ENCODE peak calls at places on chromosome 4, in six cellular contexts. One of them, this sample, is unnamed. For H3K27me3 and H3K4me1, the result is how much of the 10 kb centered on the place peaks cover.

GRCh38 chr4:3224971-3225850 is 23.7 kb upstream of the MSANTD1 start:
- DNase-seq in pancreas: no peak
- DNase-seq in NT2/D1: no peak
- DNase-seq in GM23248: no peak
- DNase-seq in naive thymus-derived CD4-positive, alpha-beta T cell: no peak
- DNase-seq in aorta: peak
- DNase-seq in this sample: peak

GRCh38 chr4:17511041-17511949 is 595 bp downstream of the QDPR start:
- DNase-seq in GM23248: peak
- DNase-seq in NT2/D1: no peak
- DNase-seq in naive thymus-derived CD4-positive, alpha-beta T cell: no peak
- DNase-seq in aorta: peak
- DNase-seq in pancreas: peak
- DNase-seq in this sample: peak

GRCh38 chr4:179855471-179855870 is 2387.7 kb upstream of the TENM3 start:
- DNase-seq in NT2/D1: no peak
- DNase-seq in pancreas: no peak
- DNase-seq in naive thymus-derived CD4-positive, alpha-beta T cell: no peak
- DNase-seq in aorta: no peak
- DNase-seq in GM23248: no peak
- DNase-seq in this sample: no peak

GRCh38 chr4:88757067-88757466 is 59.4 kb upstream of the NAP1L5 start:
- DNase-seq in aorta: no peak
- DNase-seq in NT2/D1: no peak
- DNase-seq in pancreas: no peak
- DNase-seq in GM23248: no peak
- DNase-seq in naive thymus-derived CD4-positive, alpha-beta T cell: no peak
- DNase-seq in this sample: no peak

GRCh38 chr4:165131247-165131832 is 18.7 kb upstream of the TMEM192 start:
- DNase-seq in pancreas: peak
- DNase-seq in aorta: no peak
- DNase-seq in naive thymus-derived CD4-positive, alpha-beta T cell: peak
- DNase-seq in GM23248: peak
- DNase-seq in NT2/D1: peak
- DNase-seq in this sample: peak

GRCh38 chr4:89486042-89486441 is 178.4 kb upstream of the GPRIN3 start:
- DNase-seq in pancreas: no peak
- DNase-seq in naive thymus-derived CD4-positive, alpha-beta T cell: no peak
- DNase-seq in aorta: no peak
- DNase-seq in GM23248: peak
- DNase-seq in NT2/D1: no peak
- DNase-seq in this sample: no peak

GRCh38 chr4:116724249-116724648 is 361.1 kb downstream of the TRAM1L1 start:
- DNase-seq in NT2/D1: no peak
- DNase-seq in naive thymus-derived CD4-positive, alpha-beta T cell: no peak
- DNase-seq in GM23248: no peak
- DNase-seq in aorta: no peak
- DNase-seq in pancreas: no peak
- DNase-seq in this sample: no peak

GRCh38 chr4:153618831-153619230 is 65.2 kb upstream of the TLR2 start:
- DNase-seq in NT2/D1: no peak
- DNase-seq in GM23248: no peak
- DNase-seq in naive thymus-derived CD4-positive, alpha-beta T cell: no peak
- DNase-seq in aorta: no peak
- DNase-seq in pancreas: no peak
- DNase-seq in this sample: no peak

GRCh38 chr4:189136462-189136861 is 804.2 kb upstream of the FRG1 start:
- DNase-seq in NT2/D1: no peak
- DNase-seq in pancreas: no peak
- DNase-seq in GM23248: no peak
- DNase-seq in naive thymus-derived CD4-positive, alpha-beta T cell: no peak
- DNase-seq in aorta: no peak
- DNase-seq in this sample: no peak

GRCh38 chr4:139188648-139189416 is 11.8 kb upstream of the ELF2 start:
- DNase-seq in NT2/D1: no peak
- DNase-seq in aorta: no peak
- DNase-seq in pancreas: no peak
- DNase-seq in GM23248: no peak
- DNase-seq in naive thymus-derived CD4-positive, alpha-beta T cell: no peak
- DNase-seq in this sample: no peak

GRCh38 chr4:152817331-152817730 is 37.6 kb downstream of the ARFIP1 start:
- DNase-seq in aorta: no peak
- DNase-seq in NT2/D1: no peak
- DNase-seq in pancreas: no peak
- DNase-seq in naive thymus-derived CD4-positive, alpha-beta T cell: no peak
- DNase-seq in GM23248: peak
- DNase-seq in this sample: no peak

GRCh38 chr4:43718369-43718768 is 730.2 kb downstream of the KCTD8 start:
- DNase-seq in aorta: no peak
- DNase-seq in NT2/D1: no peak
- DNase-seq in pancreas: no peak
- DNase-seq in naive thymus-derived CD4-positive, alpha-beta T cell: no peak
- DNase-seq in GM23248: no peak
- DNase-seq in this sample: no peak

GRCh38 chr4:113901994-113902787 is 77.3 kb downstream of the ARSJ start:
- DNase-seq in naive thymus-derived CD4-positive, alpha-beta T cell: peak
- DNase-seq in GM23248: no peak
- DNase-seq in pancreas: peak
- DNase-seq in aorta: no peak
- DNase-seq in NT2/D1: no peak
- DNase-seq in this sample: no peak

GRCh38 chr4:10018818-10019438 is 2.4 kb downstream of the SLC2A9 start:
- DNase-seq in pancreas: peak
- DNase-seq in aorta: peak
- DNase-seq in NT2/D1: peak
- DNase-seq in naive thymus-derived CD4-positive, alpha-beta T cell: peak
- DNase-seq in GM23248: peak
- DNase-seq in this sample: peak

GRCh38 chr4:127997534-127998388 is 32.6 kb downstream of the ABHD18 start:
- DNase-seq in NT2/D1: no peak
- DNase-seq in naive thymus-derived CD4-positive, alpha-beta T cell: no peak
- DNase-seq in aorta: no peak
- DNase-seq in pancreas: no peak
- DNase-seq in GM23248: peak
- DNase-seq in this sample: no peak

GRCh38 chr4:14434916-14435315 is 567.4 kb upstream of the CPEB2 start:
- DNase-seq in naive thymus-derived CD4-positive, alpha-beta T cell: no peak
- DNase-seq in pancreas: no peak
- DNase-seq in GM23248: no peak
- DNase-seq in NT2/D1: no peak
- DNase-seq in aorta: no peak
- DNase-seq in this sample: no peak

GRCh38 chr4:63663870-63664269 is 745.4 kb downstream of the TECRL start:
- DNase-seq in pancreas: no peak
- DNase-seq in naive thymus-derived CD4-positive, alpha-beta T cell: no peak
- DNase-seq in NT2/D1: no peak
- DNase-seq in aorta: no peak
- DNase-seq in GM23248: no peak
- DNase-seq in this sample: no peak

GRCh38 chr4:823093-823760 is 2.7 kb downstream of the CPLX1 start:
- DNase-seq in naive thymus-derived CD4-positive, alpha-beta T cell: no peak
- DNase-seq in aorta: no peak
- DNase-seq in GM23248: no peak
- DNase-seq in NT2/D1: no peak
- DNase-seq in pancreas: no peak
- DNase-seq in this sample: no peak

GRCh38 chr4:823761-824460 is 2.0 kb downstream of the CPLX1 start:
- DNase-seq in NT2/D1: no peak
- DNase-seq in naive thymus-derived CD4-positive, alpha-beta T cell: no peak
- DNase-seq in GM23248: no peak
- DNase-seq in aorta: peak
- DNase-seq in pancreas: no peak
- DNase-seq in this sample: no peak

GRCh38 chr4:821631-822030 is 4.3 kb downstream of the CPLX1 start:
- DNase-seq in naive thymus-derived CD4-positive, alpha-beta T cell: no peak
- DNase-seq in NT2/D1: no peak
- DNase-seq in GM23248: no peak
- DNase-seq in pancreas: no peak
- DNase-seq in aorta: peak
- DNase-seq in this sample: no peak

GRCh38 chr4:821181-821591 is 4.7 kb downstream of the CPLX1 start:
- DNase-seq in naive thymus-derived CD4-positive, alpha-beta T cell: no peak
- DNase-seq in pancreas: no peak
- DNase-seq in aorta: peak
- DNase-seq in GM23248: no peak
- DNase-seq in NT2/D1: no peak
- DNase-seq in this sample: no peak

DNA sequence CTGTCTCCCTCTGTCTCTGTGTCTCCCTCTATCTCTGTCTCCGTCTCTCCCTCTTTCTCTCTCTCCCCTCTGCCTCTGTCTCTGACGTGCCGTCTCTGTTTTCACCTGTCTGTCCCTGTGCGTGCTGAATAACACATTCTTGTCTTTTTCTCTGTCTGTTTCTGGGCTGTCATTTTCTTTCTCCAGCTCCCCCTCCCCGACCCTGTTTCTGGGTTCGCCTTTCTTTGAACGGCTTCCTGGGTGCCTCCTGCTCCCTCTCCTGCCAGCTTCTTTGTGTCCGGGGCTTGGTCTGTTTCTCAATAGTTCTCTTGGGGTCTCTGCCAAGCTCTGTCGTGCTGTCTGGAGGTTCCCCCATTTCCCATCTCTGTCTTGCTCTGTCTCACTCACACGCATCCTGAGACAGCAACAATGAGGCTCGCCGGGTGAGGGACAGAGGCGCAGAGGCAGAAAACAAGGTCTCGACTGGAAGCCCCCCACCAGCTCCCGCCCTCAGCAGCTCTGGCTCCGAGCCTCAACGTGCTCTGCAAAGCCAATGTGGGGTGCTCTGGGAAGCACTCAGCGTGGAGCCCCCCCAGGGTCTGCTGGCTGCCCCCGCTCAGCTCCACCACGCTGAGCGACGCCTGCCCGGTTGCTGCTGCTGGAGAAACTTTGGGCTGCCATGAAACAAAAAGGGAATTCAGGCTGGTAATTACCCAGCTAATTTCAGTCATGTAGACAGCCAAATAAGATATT is 3.4 kb downstream of the CPLX1 start:
- DNase-seq in NT2/D1: no peak
- DNase-seq in aorta: no peak
- DNase-seq in GM23248: no peak
- DNase-seq in naive thymus-derived CD4-positive, alpha-beta T cell: no peak
- DNase-seq in pancreas: no peak
- DNase-seq in this sample: no peak
- H3K27me3 ChIP-seq in NT2/D1: half or more
- H3K27me3 ChIP-seq in aorta: under half
- H3K27me3 ChIP-seq in GM23248: under half
- H3K27me3 ChIP-seq in naive thymus-derived CD4-positive, alpha-beta T cell: under half
- H3K27me3 ChIP-seq in pancreas: under half
- H3K27me3 ChIP-seq in this sample: under half

DNA sequence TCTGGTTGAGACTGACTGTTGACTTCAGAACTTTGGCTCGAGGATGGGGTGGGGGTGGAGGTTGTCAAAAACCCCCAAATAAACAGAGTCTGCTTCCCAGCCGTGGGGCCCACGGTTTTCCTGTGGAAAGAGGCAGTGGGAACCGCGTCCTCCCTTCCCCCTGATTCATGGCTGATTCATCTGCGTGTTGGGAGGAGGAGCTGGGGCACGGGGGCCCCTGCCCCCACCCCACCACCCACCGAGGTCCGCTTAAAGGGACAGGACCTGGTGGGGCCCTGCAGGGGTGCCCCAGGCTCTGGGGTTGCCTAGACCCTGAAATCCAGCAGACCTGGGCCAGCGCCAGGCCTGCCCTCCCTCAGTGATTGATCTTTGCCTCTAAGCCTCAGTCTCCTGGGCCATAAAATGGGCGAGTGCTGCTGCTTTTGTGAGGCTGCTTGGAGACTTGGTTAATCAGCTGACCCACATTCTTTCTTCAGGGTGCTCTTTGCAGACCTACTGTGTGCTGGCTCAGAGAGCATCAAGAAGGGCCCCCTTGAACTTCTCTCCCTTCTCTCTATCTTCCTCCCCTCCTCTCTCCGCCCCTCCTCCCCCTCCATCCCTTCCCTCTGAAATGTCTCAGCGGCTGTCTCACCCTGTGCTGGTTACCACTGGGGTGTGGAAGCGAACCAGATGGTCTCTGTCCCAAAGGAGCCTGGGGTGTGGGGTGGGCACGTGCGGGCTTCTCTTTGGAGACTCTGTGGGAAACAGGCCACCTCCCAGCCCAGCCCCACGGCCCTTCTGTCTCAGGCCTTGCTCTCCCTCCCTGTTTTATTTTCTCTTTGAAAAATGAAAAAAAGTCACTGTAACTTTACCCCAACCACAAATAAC is 9.1 kb downstream of the HTRA3 start:
- DNase-seq in naive thymus-derived CD4-positive, alpha-beta T cell: no peak
- DNase-seq in pancreas: no peak
- DNase-seq in NT2/D1: no peak
- DNase-seq in aorta: peak
- DNase-seq in GM23248: peak
- DNase-seq in this sample: peak
- H3K4me1 ChIP-seq in naive thymus-derived CD4-positive, alpha-beta T cell: under half
- H3K4me1 ChIP-seq in pancreas: under half
- H3K4me1 ChIP-seq in NT2/D1: under half
- H3K4me1 ChIP-seq in aorta: under half
- H3K4me1 ChIP-seq in GM23248: under half
- H3K4me1 ChIP-seq in this sample: under half

DNA sequence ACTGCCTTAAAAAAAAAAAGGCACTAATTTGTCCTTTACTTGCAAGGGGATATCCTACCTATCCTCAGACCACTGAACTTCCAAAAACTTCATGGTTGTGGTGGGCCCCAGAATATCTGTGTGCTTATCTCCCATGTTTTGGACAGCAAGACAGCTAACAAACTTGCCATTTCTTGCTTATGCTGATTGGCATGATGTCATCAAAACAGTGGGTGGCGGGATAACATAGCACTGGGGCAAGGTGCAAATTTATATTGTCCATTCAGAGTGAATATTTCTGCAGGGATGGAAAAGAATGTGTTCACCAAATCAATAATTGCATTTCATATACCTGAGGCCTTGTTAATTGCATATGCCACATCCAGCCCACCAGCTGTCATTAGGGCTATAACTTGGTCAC is 23.5 kb downstream of the HAUS3 start:
- DNase-seq in pancreas: no peak
- DNase-seq in naive thymus-derived CD4-positive, alpha-beta T cell: no peak
- DNase-seq in aorta: no peak
- DNase-seq in NT2/D1: no peak
- DNase-seq in GM23248: no peak
- DNase-seq in this sample: no peak
- H3K27me3 ChIP-seq in pancreas: under half
- H3K27me3 ChIP-seq in naive thymus-derived CD4-positive, alpha-beta T cell: under half
- H3K27me3 ChIP-seq in aorta: under half
- H3K27me3 ChIP-seq in NT2/D1: half or more
- H3K27me3 ChIP-seq in GM23248: under half
- H3K27me3 ChIP-seq in this sample: under half

DNA sequence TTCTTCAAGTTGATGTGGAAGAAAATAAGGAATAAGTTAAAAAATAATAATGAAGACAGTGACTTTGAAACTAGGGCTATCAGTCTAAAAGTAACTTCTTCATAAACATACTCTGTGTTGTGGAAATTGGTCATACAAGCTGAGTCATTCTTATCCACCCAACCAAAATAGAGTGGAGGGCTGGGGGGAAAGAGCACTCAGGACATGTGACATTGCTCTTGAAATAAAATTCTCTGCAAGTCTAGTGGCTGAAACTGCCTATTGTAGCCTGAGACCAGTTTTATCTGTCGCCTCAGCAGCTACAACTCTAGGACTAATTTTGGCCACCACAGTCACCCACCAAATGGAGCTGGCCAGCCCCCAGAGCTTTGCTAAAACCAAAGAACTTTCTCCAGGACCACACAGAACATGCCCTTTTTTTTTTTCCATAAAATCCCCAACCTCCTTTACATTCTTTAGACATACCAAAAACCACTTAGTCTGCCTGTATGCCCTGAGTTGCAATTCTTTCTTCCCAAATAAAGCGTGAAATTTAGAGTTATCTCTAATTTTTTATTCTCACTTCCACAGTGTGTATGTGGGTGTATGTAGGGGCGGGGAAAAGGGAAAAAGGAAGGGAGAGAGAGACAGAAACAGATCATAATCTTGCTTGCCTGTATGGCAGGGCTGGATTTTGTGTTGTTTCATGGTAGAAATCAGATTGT is 23.0 kb upstream of the SLC25A4 start:
- DNase-seq in pancreas: no peak
- DNase-seq in GM23248: no peak
- DNase-seq in naive thymus-derived CD4-positive, alpha-beta T cell: no peak
- DNase-seq in aorta: no peak
- DNase-seq in NT2/D1: no peak
- DNase-seq in this sample: no peak
- H3K4me1 ChIP-seq in pancreas: under half
- H3K4me1 ChIP-seq in GM23248: under half
- H3K4me1 ChIP-seq in naive thymus-derived CD4-positive, alpha-beta T cell: under half
- H3K4me1 ChIP-seq in aorta: under half
- H3K4me1 ChIP-seq in NT2/D1: under half
- H3K4me1 ChIP-seq in this sample: under half

This sample was measured in ovary.